ENCODE peak calls at places on chromosomes 16 and 17, in six cellular contexts. One of them, this sample, is unnamed.
A peak's percentile ranks its signal among the peaks of the same experiment; 100 is the strongest.

GRCh38 chr17:35345926-35346771 is 27.3 kb downstream of the SLFN11 start:
- DNase-seq in endothelial cell of umbilical vein: peak; percentile 45
- DNase-seq in SK-N-SH: peak; percentile 10
- DNase-seq in spleen: peak; percentile 89
- DNase-seq in upper lobe of left lung: peak; percentile 72
- DNase-seq in HCT116: no peak
- DNase-seq in this sample: peak; percentile 86

GRCh38 chr17:17682737-17683675 is 1.7 kb downstream of the RAI1 start:
- DNase-seq in HCT116: no peak
- DNase-seq in SK-N-SH: peak; percentile 83
- DNase-seq in upper lobe of left lung: peak; percentile 64
- DNase-seq in spleen: peak; percentile 89
- DNase-seq in endothelial cell of umbilical vein: peak; percentile 67
- DNase-seq in this sample: peak; percentile 79

GRCh38 chr16:2285731-2286191 is 17.8 kb upstream of the RNPS1 start:
- DNase-seq in HCT116: no peak
- DNase-seq in upper lobe of left lung: no peak
- DNase-seq in SK-N-SH: no peak
- DNase-seq in endothelial cell of umbilical vein: no peak
- DNase-seq in spleen: no peak
- DNase-seq in this sample: no peak

GRCh38 chr17:33234930-33235685 is 58.0 kb downstream of the ASIC2 start:
- DNase-seq in SK-N-SH: peak; percentile 24
- DNase-seq in HCT116: no peak
- DNase-seq in upper lobe of left lung: peak; percentile 48
- DNase-seq in spleen: no peak
- DNase-seq in endothelial cell of umbilical vein: peak; percentile 53
- DNase-seq in this sample: peak; percentile 81

GRCh38 chr17:16467886-16468285 is 24.1 kb downstream of the LRRC75A start:
- DNase-seq in endothelial cell of umbilical vein: no peak
- DNase-seq in SK-N-SH: no peak
- DNase-seq in HCT116: no peak
- DNase-seq in spleen: no peak
- DNase-seq in upper lobe of left lung: no peak
- DNase-seq in this sample: no peak

GRCh38 chr16:4320030-4320429 is 4.2 kb downstream of the GLIS2 start:
- DNase-seq in spleen: no peak
- DNase-seq in upper lobe of left lung: no peak
- DNase-seq in SK-N-SH: no peak
- DNase-seq in HCT116: no peak
- DNase-seq in endothelial cell of umbilical vein: no peak
- DNase-seq in this sample: peak; percentile 80

GRCh38 chr17:73492125-73492801 is 152.0 kb downstream of the SDK2 start:
- DNase-seq in endothelial cell of umbilical vein: no peak
- DNase-seq in HCT116: no peak
- DNase-seq in spleen: peak; percentile 56
- DNase-seq in upper lobe of left lung: no peak
- DNase-seq in SK-N-SH: no peak
- DNase-seq in this sample: no peak

GRCh38 chr16:61580579-61580978 is 455.7 kb downstream of the CDH8 start:
- DNase-seq in upper lobe of left lung: no peak
- DNase-seq in SK-N-SH: no peak
- DNase-seq in endothelial cell of umbilical vein: no peak
- DNase-seq in HCT116: no peak
- DNase-seq in spleen: peak; percentile 73
- DNase-seq in this sample: no peak

GRCh38 chr17:59004338-59005111 is 102.2 kb downstream of the TRIM37 start:
- DNase-seq in endothelial cell of umbilical vein: peak; percentile 74
- DNase-seq in spleen: no peak
- DNase-seq in SK-N-SH: peak; percentile 63
- DNase-seq in HCT116: peak; percentile 59
- DNase-seq in upper lobe of left lung: peak; percentile 64
- DNase-seq in this sample: no peak

GRCh38 chr17:36525888-36526287 is 8.8 kb downstream of the MYO19 start:
- DNase-seq in spleen: no peak
- DNase-seq in SK-N-SH: no peak
- DNase-seq in HCT116: no peak
- DNase-seq in upper lobe of left lung: no peak
- DNase-seq in endothelial cell of umbilical vein: no peak
- DNase-seq in this sample: peak; percentile 30

GRCh38 chr17:2395258-2396170 is 5.3 kb downstream of the MNT start:
- DNase-seq in upper lobe of left lung: peak; percentile 95
- DNase-seq in endothelial cell of umbilical vein: peak; percentile 23
- DNase-seq in HCT116: no peak
- DNase-seq in spleen: peak; percentile 84
- DNase-seq in SK-N-SH: no peak
- DNase-seq in this sample: no peak

GRCh38 chr17:48429638-48430586 is at the start of gene SKAP1:
- DNase-seq in HCT116: no peak
- DNase-seq in spleen: peak; percentile 91
- DNase-seq in endothelial cell of umbilical vein: no peak
- DNase-seq in SK-N-SH: peak; percentile 29
- DNase-seq in upper lobe of left lung: no peak
- DNase-seq in this sample: no peak

GRCh38 chr16:87086156-87086555 is 231.0 kb downstream of the C16orf95 start:
- DNase-seq in endothelial cell of umbilical vein: no peak
- DNase-seq in upper lobe of left lung: no peak
- DNase-seq in SK-N-SH: no peak
- DNase-seq in HCT116: no peak
- DNase-seq in spleen: no peak
- DNase-seq in this sample: no peak

GRCh38 chr17:68909066-68909465 is 46.1 kb downstream of the ABCA8 start:
- DNase-seq in HCT116: peak; percentile 80
- DNase-seq in upper lobe of left lung: peak; percentile 58
- DNase-seq in spleen: no peak
- DNase-seq in SK-N-SH: no peak
- DNase-seq in endothelial cell of umbilical vein: peak; percentile 93
- DNase-seq in this sample: no peak

GRCh38 chr16:25051446-25052160 is 36.4 kb upstream of the ARHGAP17 start:
- DNase-seq in endothelial cell of umbilical vein: peak; percentile 31
- DNase-seq in SK-N-SH: no peak
- DNase-seq in upper lobe of left lung: peak; percentile 63
- DNase-seq in HCT116: no peak
- DNase-seq in spleen: no peak
- DNase-seq in this sample: no peak

GRCh38 chr17:75241996-75242460 is 19.4 kb downstream of the GGA3 start:
- DNase-seq in SK-N-SH: no peak
- DNase-seq in spleen: no peak
- DNase-seq in endothelial cell of umbilical vein: no peak
- DNase-seq in upper lobe of left lung: no peak
- DNase-seq in HCT116: no peak
- DNase-seq in this sample: peak; percentile 79

GRCh38 chr16:30761427-30761927 is 385 bp downstream of the CFAP119 start:
- DNase-seq in HCT116: no peak
- DNase-seq in upper lobe of left lung: peak; percentile 37
- DNase-seq in spleen: peak; percentile 85
- DNase-seq in endothelial cell of umbilical vein: peak; percentile 41
- DNase-seq in SK-N-SH: peak; percentile 72
- DNase-seq in this sample: no peak

DNA sequence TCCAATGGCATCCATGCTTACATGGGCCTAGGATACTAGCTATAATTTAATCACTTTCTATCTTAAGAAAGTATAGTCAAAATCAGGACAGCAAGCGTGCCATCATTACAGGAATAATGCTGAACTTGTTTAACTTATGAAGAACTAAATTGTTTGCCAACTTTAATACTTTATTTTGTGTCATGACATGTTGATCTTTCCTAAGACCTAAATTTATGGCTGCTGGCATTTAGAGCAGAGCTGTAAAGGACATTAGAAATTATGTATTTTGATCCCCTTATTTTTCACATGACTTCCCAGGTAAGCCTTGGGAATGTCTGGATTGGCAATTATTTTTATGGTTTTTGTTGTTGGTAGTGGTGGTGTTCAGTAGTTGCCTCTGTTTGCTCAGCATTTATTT is 920.3 kb upstream of the GOT2 start:
- DNase-seq in upper lobe of left lung: no peak
- DNase-seq in spleen: no peak
- DNase-seq in endothelial cell of umbilical vein: no peak
- DNase-seq in SK-N-SH: no peak
- DNase-seq in HCT116: no peak
- DNase-seq in this sample: no peak
- TF ChIP-seq POLR2AphosphoS5 in upper lobe of left lung: no peak
- TF ChIP-seq POLR2AphosphoS5 in spleen: no peak
- TF ChIP-seq POLR2AphosphoS5 in endothelial cell of umbilical vein: no peak
- TF ChIP-seq POLR2AphosphoS5 in SK-N-SH: no peak
- TF ChIP-seq POLR2AphosphoS5 in HCT116: no peak
- TF ChIP-seq POLR2AphosphoS5 in this sample: no peak

GRCh38 chr17:55607736-55608341 is 96.6 kb upstream of the SMIM36 start:
- DNase-seq in HCT116: no peak
- DNase-seq in SK-N-SH: no peak
- DNase-seq in endothelial cell of umbilical vein: no peak
- DNase-seq in spleen: no peak
- DNase-seq in upper lobe of left lung: peak; percentile 47
- DNase-seq in this sample: no peak

GRCh38 chr17:55606431-55606830 is 95.2 kb upstream of the SMIM36 start:
- DNase-seq in upper lobe of left lung: no peak
- DNase-seq in spleen: no peak
- DNase-seq in HCT116: no peak
- DNase-seq in SK-N-SH: no peak
- DNase-seq in endothelial cell of umbilical vein: no peak
- DNase-seq in this sample: no peak

GRCh38 chr17:55612691-55613141 is 101.5 kb upstream of the SMIM36 start:
- DNase-seq in HCT116: no peak
- DNase-seq in spleen: peak; percentile 19
- DNase-seq in endothelial cell of umbilical vein: no peak
- DNase-seq in upper lobe of left lung: no peak
- DNase-seq in SK-N-SH: peak; percentile 76
- DNase-seq in this sample: no peak

GRCh38 chr17:55605705-55606104 is 94.5 kb upstream of the SMIM36 start:
- DNase-seq in spleen: no peak
- DNase-seq in HCT116: no peak
- DNase-seq in endothelial cell of umbilical vein: no peak
- DNase-seq in upper lobe of left lung: peak; percentile 36
- DNase-seq in SK-N-SH: no peak
- DNase-seq in this sample: no peak

GRCh38 chr17:55609737-55610201 is 98.5 kb upstream of the SMIM36 start:
- DNase-seq in SK-N-SH: no peak
- DNase-seq in endothelial cell of umbilical vein: no peak
- DNase-seq in HCT116: no peak
- DNase-seq in spleen: no peak
- DNase-seq in upper lobe of left lung: no peak
- DNase-seq in this sample: no peak
- H3K27ac ChIP-seq in SK-N-SH: no peak overlapping the region
- H3K27ac ChIP-seq in endothelial cell of umbilical vein: no peak overlapping the region
- H3K27ac ChIP-seq in HCT116: no peak overlapping the region
- H3K27ac ChIP-seq in spleen: peak overlapping the region; percentile 45
- H3K27ac ChIP-seq in upper lobe of left lung: peak overlapping the region; percentile 60
- H3K27ac ChIP-seq in this sample: no peak overlapping the region

DNA sequence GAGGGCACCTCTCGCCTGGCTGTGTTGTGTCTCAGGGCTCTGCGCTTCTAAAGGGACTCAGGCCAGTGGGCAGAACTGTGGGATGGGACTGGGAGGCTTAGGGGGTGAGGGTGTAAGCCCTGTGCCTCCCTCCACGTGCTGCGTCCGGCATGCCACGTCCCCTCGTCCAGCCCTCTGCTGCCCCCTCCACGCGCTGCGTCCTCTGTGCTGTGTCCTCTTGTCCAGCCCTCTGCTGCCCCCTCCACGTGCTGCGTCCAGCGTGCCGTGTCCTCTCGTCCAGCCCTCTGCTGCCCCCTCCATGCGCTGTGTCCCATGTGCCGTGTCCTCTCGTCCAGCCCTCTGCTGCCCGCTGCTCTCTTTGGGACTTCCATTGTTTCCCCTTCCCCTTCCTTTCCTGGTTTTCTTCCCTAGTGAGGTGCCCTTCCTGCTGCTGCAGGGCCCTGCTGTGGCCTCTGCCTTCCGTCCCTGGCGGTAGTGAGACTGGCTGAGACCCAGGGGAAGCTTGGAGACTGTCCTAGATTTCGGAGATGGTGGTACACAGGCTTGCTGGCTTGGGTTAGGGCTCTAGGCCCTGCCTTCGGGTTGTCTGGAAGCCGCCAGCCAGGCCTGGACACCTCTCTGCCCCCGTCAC is 6.4 kb upstream of the ZNF750 start:
- DNase-seq in upper lobe of left lung: no peak
- DNase-seq in endothelial cell of umbilical vein: peak; percentile 72
- DNase-seq in SK-N-SH: no peak
- DNase-seq in spleen: peak; percentile 79
- DNase-seq in HCT116: no peak
- DNase-seq in this sample: no peak
- H3K4me3 ChIP-seq in upper lobe of left lung: peak overlapping the region; percentile 50
- H3K4me3 ChIP-seq in endothelial cell of umbilical vein: peak overlapping the region; percentile 95
- H3K4me3 ChIP-seq in SK-N-SH: no peak overlapping the region
- H3K4me3 ChIP-seq in spleen: peak overlapping the region; percentile 23
- H3K4me3 ChIP-seq in HCT116: no peak overlapping the region
- H3K4me3 ChIP-seq in this sample: no peak overlapping the region

GRCh38 chr17:57989011-57989345 is 924 bp upstream of the VEZF1 start:
- DNase-seq in SK-N-SH: peak; percentile 63
- DNase-seq in upper lobe of left lung: peak; percentile 44
- DNase-seq in spleen: no peak
- DNase-seq in HCT116: peak; percentile 64
- DNase-seq in endothelial cell of umbilical vein: peak; percentile 55
- DNase-seq in this sample: no peak
- TF ChIP-seq POLR2AphosphoS5 in SK-N-SH: no peak
- TF ChIP-seq POLR2AphosphoS5 in upper lobe of left lung: peak; percentile 23
- TF ChIP-seq POLR2AphosphoS5 in spleen: no peak
- TF ChIP-seq POLR2AphosphoS5 in HCT116: no peak
- TF ChIP-seq POLR2AphosphoS5 in endothelial cell of umbilical vein: no peak
- TF ChIP-seq POLR2AphosphoS5 in this sample: no peak

GRCh38 chr17:82304826-82305726 is 12.3 kb downstream of the CD7 start:
- DNase-seq in spleen: peak; percentile 72
- DNase-seq in endothelial cell of umbilical vein: no peak
- DNase-seq in SK-N-SH: peak; percentile 71
- DNase-seq in HCT116: no peak
- DNase-seq in upper lobe of left lung: no peak
- DNase-seq in this sample: no peak
- H3K27ac ChIP-seq in spleen: no peak overlapping the region
- H3K27ac ChIP-seq in endothelial cell of umbilical vein: no peak overlapping the region
- H3K27ac ChIP-seq in SK-N-SH: no peak overlapping the region
- H3K27ac ChIP-seq in HCT116: no peak overlapping the region
- H3K27ac ChIP-seq in upper lobe of left lung: no peak overlapping the region
- H3K27ac ChIP-seq in this sample: no peak overlapping the region

GRCh38 chr17:13425390-13425789 is 176.3 kb downstream of the HS3ST3A1 start:
- DNase-seq in spleen: no peak
- DNase-seq in HCT116: no peak
- DNase-seq in SK-N-SH: no peak
- DNase-seq in endothelial cell of umbilical vein: no peak
- DNase-seq in upper lobe of left lung: no peak
- DNase-seq in this sample: no peak
- H3K4me3 ChIP-seq in spleen: no peak overlapping the region
- H3K4me3 ChIP-seq in HCT116: no peak overlapping the region
- H3K4me3 ChIP-seq in SK-N-SH: no peak overlapping the region
- H3K4me3 ChIP-seq in endothelial cell of umbilical vein: no peak overlapping the region
- H3K4me3 ChIP-seq in upper lobe of left lung: no peak overlapping the region
- H3K4me3 ChIP-seq in this sample: no peak overlapping the region

DNA sequence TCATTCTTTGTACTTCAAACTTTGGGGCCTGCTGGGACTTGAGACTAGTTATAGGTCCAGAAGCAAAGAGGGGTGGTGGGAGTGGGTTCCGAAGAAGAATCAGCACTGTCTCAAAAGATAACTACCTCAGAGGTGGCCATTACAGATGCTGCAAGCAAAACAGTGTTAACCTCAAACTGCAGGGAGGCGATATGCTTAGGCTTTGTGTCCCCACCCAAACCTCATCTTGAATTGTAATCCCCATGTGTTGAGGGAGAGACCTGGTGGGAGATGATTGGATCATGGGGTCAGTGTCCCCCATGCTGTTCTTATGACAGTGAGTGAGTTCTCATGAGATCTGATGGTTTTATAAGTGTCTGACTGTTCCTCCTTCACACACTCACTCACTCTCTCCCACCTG is 545.3 kb downstream of the XYLT1 start:
- DNase-seq in upper lobe of left lung: no peak
- DNase-seq in SK-N-SH: no peak
- DNase-seq in spleen: no peak
- DNase-seq in endothelial cell of umbilical vein: no peak
- DNase-seq in HCT116: no peak
- DNase-seq in this sample: no peak
- TF ChIP-seq POLR2AphosphoS5 in upper lobe of left lung: no peak
- TF ChIP-seq POLR2AphosphoS5 in SK-N-SH: no peak
- TF ChIP-seq POLR2AphosphoS5 in spleen: no peak
- TF ChIP-seq POLR2AphosphoS5 in endothelial cell of umbilical vein: no peak
- TF ChIP-seq POLR2AphosphoS5 in HCT116: no peak
- TF ChIP-seq POLR2AphosphoS5 in this sample: no peak